ENCODE peak calls at places on chromosomes 6 and 20, in nine cellular contexts. One of them, this sample, is unnamed.

GRCh38 chr20:24432057-24432456 is 37.4 kb upstream of the SYNDIG1 start:
- DNase-seq in colonic mucosa: peak
- DNase-seq in sigmoid colon: no peak
- DNase-seq in HepG2: no peak
- DNase-seq in pancreas: no peak
- DNase-seq in coronary artery: no peak
- DNase-seq in lower lobe of right lung: no peak
- DNase-seq in WERI-Rb-1: no peak
- DNase-seq in mesothelial cell of epicardium: no peak
- DNase-seq in this sample: no peak

GRCh38 chr6:140009286-140009685 is 634.8 kb upstream of the CITED2 start:
- DNase-seq in sigmoid colon: no peak
- DNase-seq in lower lobe of right lung: no peak
- DNase-seq in HepG2: no peak
- DNase-seq in pancreas: no peak
- DNase-seq in coronary artery: no peak
- DNase-seq in colonic mucosa: no peak
- DNase-seq in WERI-Rb-1: no peak
- DNase-seq in mesothelial cell of epicardium: no peak
- DNase-seq in this sample: no peak

GRCh38 chr6:15296249-15296648 is 50.4 kb downstream of the JARID2 start:
- DNase-seq in pancreas: no peak
- DNase-seq in mesothelial cell of epicardium: no peak
- DNase-seq in lower lobe of right lung: no peak
- DNase-seq in WERI-Rb-1: no peak
- DNase-seq in HepG2: no peak
- DNase-seq in colonic mucosa: no peak
- DNase-seq in coronary artery: no peak
- DNase-seq in sigmoid colon: no peak
- DNase-seq in this sample: no peak

GRCh38 chr6:142542704-142543233 is 241.0 kb downstream of the ADGRG6 start:
- DNase-seq in HepG2: no peak
- DNase-seq in pancreas: no peak
- DNase-seq in WERI-Rb-1: no peak
- DNase-seq in colonic mucosa: peak
- DNase-seq in coronary artery: no peak
- DNase-seq in mesothelial cell of epicardium: no peak
- DNase-seq in lower lobe of right lung: no peak
- DNase-seq in sigmoid colon: peak
- DNase-seq in this sample: no peak

GRCh38 chr6:40882321-40882720 is 156.7 kb downstream of the UNC5CL start:
- DNase-seq in pancreas: peak
- DNase-seq in WERI-Rb-1: no peak
- DNase-seq in mesothelial cell of epicardium: peak
- DNase-seq in sigmoid colon: no peak
- DNase-seq in colonic mucosa: no peak
- DNase-seq in HepG2: no peak
- DNase-seq in coronary artery: no peak
- DNase-seq in lower lobe of right lung: no peak
- DNase-seq in this sample: no peak

GRCh38 chr20:401682-402495 is 6.2 kb upstream of the RBCK1 start:
- DNase-seq in colonic mucosa: peak
- DNase-seq in HepG2: peak
- DNase-seq in WERI-Rb-1: no peak
- DNase-seq in sigmoid colon: no peak
- DNase-seq in pancreas: no peak
- DNase-seq in mesothelial cell of epicardium: no peak
- DNase-seq in lower lobe of right lung: no peak
- DNase-seq in coronary artery: no peak
- DNase-seq in this sample: no peak

GRCh38 chr6:157774153-157775135 is 48.6 kb upstream of the SNX9 start:
- DNase-seq in pancreas: no peak
- DNase-seq in WERI-Rb-1: no peak
- DNase-seq in sigmoid colon: no peak
- DNase-seq in coronary artery: no peak
- DNase-seq in mesothelial cell of epicardium: peak
- DNase-seq in HepG2: no peak
- DNase-seq in lower lobe of right lung: no peak
- DNase-seq in colonic mucosa: no peak
- DNase-seq in this sample: no peak

GRCh38 chr20:2104236-2104635 is 2.6 kb downstream of the STK35 start:
- DNase-seq in coronary artery: no peak
- DNase-seq in lower lobe of right lung: no peak
- DNase-seq in WERI-Rb-1: no peak
- DNase-seq in sigmoid colon: no peak
- DNase-seq in colonic mucosa: no peak
- DNase-seq in HepG2: no peak
- DNase-seq in mesothelial cell of epicardium: no peak
- DNase-seq in pancreas: no peak
- DNase-seq in this sample: no peak

GRCh38 chr6:42784739-42785498 is 3.1 kb downstream of the BICRAL start:
- DNase-seq in WERI-Rb-1: peak
- DNase-seq in coronary artery: no peak
- DNase-seq in colonic mucosa: no peak
- DNase-seq in pancreas: peak
- DNase-seq in lower lobe of right lung: no peak
- DNase-seq in HepG2: no peak
- DNase-seq in sigmoid colon: no peak
- DNase-seq in mesothelial cell of epicardium: no peak
- DNase-seq in this sample: no peak

GRCh38 chr6:122709922-122710512 is 69.5 kb upstream of the FABP7 start:
- DNase-seq in coronary artery: no peak
- DNase-seq in pancreas: no peak
- DNase-seq in WERI-Rb-1: no peak
- DNase-seq in lower lobe of right lung: peak
- DNase-seq in colonic mucosa: no peak
- DNase-seq in sigmoid colon: no peak
- DNase-seq in HepG2: no peak
- DNase-seq in mesothelial cell of epicardium: no peak
- DNase-seq in this sample: no peak

GRCh38 chr6:162526960-162527359 is 200.6 kb downstream of the PRKN start:
- DNase-seq in lower lobe of right lung: no peak
- DNase-seq in coronary artery: no peak
- DNase-seq in sigmoid colon: no peak
- DNase-seq in pancreas: no peak
- DNase-seq in colonic mucosa: no peak
- DNase-seq in mesothelial cell of epicardium: no peak
- DNase-seq in HepG2: no peak
- DNase-seq in WERI-Rb-1: no peak
- DNase-seq in this sample: no peak

GRCh38 chr6:11072080-11072479 is 21.6 kb upstream of the SMIM13 start:
- DNase-seq in colonic mucosa: no peak
- DNase-seq in WERI-Rb-1: no peak
- DNase-seq in coronary artery: no peak
- DNase-seq in HepG2: no peak
- DNase-seq in mesothelial cell of epicardium: no peak
- DNase-seq in sigmoid colon: no peak
- DNase-seq in pancreas: no peak
- DNase-seq in lower lobe of right lung: no peak
- DNase-seq in this sample: no peak

GRCh38 chr20:5309971-5310370 is 6.8 kb downstream of the PROKR2 start:
- DNase-seq in mesothelial cell of epicardium: no peak
- DNase-seq in pancreas: no peak
- DNase-seq in coronary artery: no peak
- DNase-seq in sigmoid colon: no peak
- DNase-seq in WERI-Rb-1: no peak
- DNase-seq in HepG2: no peak
- DNase-seq in lower lobe of right lung: no peak
- DNase-seq in colonic mucosa: no peak
- DNase-seq in this sample: no peak

GRCh38 chr6:145842693-145843546 is 28.3 kb upstream of the FBXO30 start:
- DNase-seq in WERI-Rb-1: no peak
- DNase-seq in HepG2: no peak
- DNase-seq in colonic mucosa: no peak
- DNase-seq in mesothelial cell of epicardium: no peak
- DNase-seq in coronary artery: no peak
- DNase-seq in sigmoid colon: no peak
- DNase-seq in lower lobe of right lung: no peak
- DNase-seq in pancreas: no peak
- DNase-seq in this sample: no peak

GRCh38 chr6:79635179-79635578 is 4.0 kb downstream of the SH3BGRL2 start:
- DNase-seq in pancreas: no peak
- DNase-seq in coronary artery: no peak
- DNase-seq in HepG2: no peak
- DNase-seq in colonic mucosa: no peak
- DNase-seq in WERI-Rb-1: no peak
- DNase-seq in sigmoid colon: no peak
- DNase-seq in mesothelial cell of epicardium: no peak
- DNase-seq in lower lobe of right lung: no peak
- DNase-seq in this sample: no peak

GRCh38 chr6:88402909-88403308 is 236.8 kb upstream of the CNR1 start:
- DNase-seq in colonic mucosa: no peak
- DNase-seq in mesothelial cell of epicardium: no peak
- DNase-seq in pancreas: no peak
- DNase-seq in WERI-Rb-1: no peak
- DNase-seq in sigmoid colon: no peak
- DNase-seq in HepG2: no peak
- DNase-seq in coronary artery: no peak
- DNase-seq in lower lobe of right lung: no peak
- DNase-seq in this sample: no peak

DNA sequence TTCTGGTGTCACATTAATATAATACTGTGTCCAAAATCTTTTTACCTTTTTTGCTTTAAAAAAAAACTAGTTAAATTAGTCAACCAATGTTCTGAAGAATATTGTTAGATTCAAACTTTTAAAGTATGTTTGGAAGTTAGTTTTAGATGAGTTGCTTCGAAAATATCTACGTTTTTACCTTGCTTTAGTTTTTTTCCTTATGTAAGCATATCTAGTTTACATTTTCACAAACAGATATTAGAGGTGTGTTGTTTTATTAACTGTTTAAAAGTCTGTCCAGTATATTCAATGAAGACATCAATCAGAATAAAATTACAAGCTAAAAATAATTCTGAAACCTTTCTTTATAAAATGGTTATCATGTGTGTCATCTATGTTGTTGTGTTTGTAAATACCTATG is 375.0 kb upstream of the BTBD3 start:
- DNase-seq in lower lobe of right lung: no peak
- DNase-seq in mesothelial cell of epicardium: no peak
- DNase-seq in HepG2: no peak
- DNase-seq in coronary artery: no peak
- DNase-seq in sigmoid colon: no peak
- DNase-seq in WERI-Rb-1: no peak
- DNase-seq in colonic mucosa: no peak
- DNase-seq in pancreas: no peak
- DNase-seq in this sample: no peak
- TF ChIP-seq CTCF in lower lobe of right lung: no peak
- TF ChIP-seq CTCF in mesothelial cell of epicardium: no peak
- TF ChIP-seq CTCF in HepG2: no peak
- TF ChIP-seq CTCF in coronary artery: no peak
- TF ChIP-seq CTCF in sigmoid colon: no peak
- TF ChIP-seq CTCF in WERI-Rb-1: no peak
- TF ChIP-seq CTCF in colonic mucosa: no peak
- TF ChIP-seq CTCF in pancreas: no peak
- TF ChIP-seq CTCF in this sample: no peak

DNA sequence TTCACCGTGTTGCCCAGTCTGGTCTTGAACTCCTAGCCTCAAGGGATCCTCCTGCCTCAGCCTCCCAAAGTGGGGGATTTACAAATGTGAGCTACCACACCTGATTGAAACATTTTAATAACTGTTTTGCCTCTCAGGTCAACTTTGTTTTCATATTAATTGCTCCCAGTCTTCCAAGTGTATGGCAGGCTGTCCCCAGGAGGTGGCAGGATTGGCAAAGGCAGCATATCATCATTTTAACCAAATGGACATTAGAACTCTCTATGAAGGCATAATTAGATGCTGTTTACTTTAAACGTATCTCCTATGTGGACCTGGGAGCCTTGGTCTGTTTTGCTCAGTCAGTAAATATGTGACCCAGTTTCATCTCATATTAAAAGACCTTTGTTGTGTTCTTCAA is 59.2 kb upstream of the CSE1L start:
- DNase-seq in HepG2: peak
- DNase-seq in coronary artery: no peak
- DNase-seq in lower lobe of right lung: no peak
- DNase-seq in pancreas: no peak
- DNase-seq in mesothelial cell of epicardium: no peak
- DNase-seq in sigmoid colon: no peak
- DNase-seq in WERI-Rb-1: no peak
- DNase-seq in colonic mucosa: no peak
- DNase-seq in this sample: no peak
- TF ChIP-seq CTCF in HepG2: peak
- TF ChIP-seq CTCF in coronary artery: no peak
- TF ChIP-seq CTCF in lower lobe of right lung: no peak
- TF ChIP-seq CTCF in pancreas: peak
- TF ChIP-seq CTCF in mesothelial cell of epicardium: no peak
- TF ChIP-seq CTCF in sigmoid colon: no peak
- TF ChIP-seq CTCF in WERI-Rb-1: peak
- TF ChIP-seq CTCF in colonic mucosa: no peak
- TF ChIP-seq CTCF in this sample: peak

DNA sequence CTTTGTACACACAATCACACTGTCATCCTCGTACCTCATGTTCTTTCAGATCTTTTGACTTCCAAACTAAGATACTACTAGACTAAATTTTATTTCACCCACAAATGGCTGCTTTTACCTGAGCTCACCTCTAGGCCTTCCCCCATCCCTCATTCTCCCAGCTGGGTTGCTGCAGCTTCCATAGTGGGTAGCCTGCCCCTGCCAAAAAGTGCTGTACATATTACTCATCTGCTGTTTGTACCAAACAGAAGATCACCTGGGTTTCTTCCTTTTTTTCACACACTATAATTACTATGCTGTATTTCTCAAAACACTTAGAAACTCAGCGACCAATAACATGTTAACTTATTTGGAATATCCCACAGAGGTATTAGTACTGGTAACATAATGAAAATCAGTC is 267.6 kb upstream of the PRDM1 start:
- DNase-seq in pancreas: no peak
- DNase-seq in HepG2: no peak
- DNase-seq in mesothelial cell of epicardium: no peak
- DNase-seq in WERI-Rb-1: no peak
- DNase-seq in lower lobe of right lung: no peak
- DNase-seq in coronary artery: no peak
- DNase-seq in sigmoid colon: no peak
- DNase-seq in colonic mucosa: no peak
- DNase-seq in this sample: no peak
- TF ChIP-seq CTCF in pancreas: no peak
- TF ChIP-seq CTCF in HepG2: no peak
- TF ChIP-seq CTCF in mesothelial cell of epicardium: no peak
- TF ChIP-seq CTCF in WERI-Rb-1: no peak
- TF ChIP-seq CTCF in lower lobe of right lung: no peak
- TF ChIP-seq CTCF in coronary artery: no peak
- TF ChIP-seq CTCF in sigmoid colon: no peak
- TF ChIP-seq CTCF in colonic mucosa: no peak
- TF ChIP-seq CTCF in this sample: no peak

GRCh38 chr6:1962201-1962600 is 283.2 kb downstream of the GMDS start:
- DNase-seq in coronary artery: no peak
- DNase-seq in lower lobe of right lung: no peak
- DNase-seq in mesothelial cell of epicardium: no peak
- DNase-seq in sigmoid colon: no peak
- DNase-seq in colonic mucosa: no peak
- DNase-seq in pancreas: no peak
- DNase-seq in WERI-Rb-1: no peak
- DNase-seq in HepG2: no peak
- DNase-seq in this sample: no peak
- TF ChIP-seq CTCF in coronary artery: no peak
- TF ChIP-seq CTCF in lower lobe of right lung: no peak
- TF ChIP-seq CTCF in mesothelial cell of epicardium: no peak
- TF ChIP-seq CTCF in sigmoid colon: no peak
- TF ChIP-seq CTCF in colonic mucosa: no peak
- TF ChIP-seq CTCF in pancreas: no peak
- TF ChIP-seq CTCF in WERI-Rb-1: no peak
- TF ChIP-seq CTCF in HepG2: no peak
- TF ChIP-seq CTCF in this sample: no peak

This sample was measured in osteocyte.